ENCODE peak calls at places on chromosomes 3 and 15, in ten cellular contexts. One of them, this sample, is unnamed.

GRCh38 chr15:39454189-39454986 is 126.5 kb upstream of the THBS1 start:
- DNase-seq in thoracic aorta: no peak
- DNase-seq in uterus: no peak
- DNase-seq in kidney: no peak
- DNase-seq in heart left ventricle: no peak
- DNase-seq in spleen: no peak
- DNase-seq in PC-9: no peak
- DNase-seq in adrenal gland: no peak
- DNase-seq in transverse colon: no peak
- DNase-seq in cardiac muscle cell: peak; percentile 92
- DNase-seq in this sample: no peak

GRCh38 chr15:58330836-58331561 is 100.8 kb upstream of the LIPC start:
- DNase-seq in spleen: no peak
- DNase-seq in thoracic aorta: no peak
- DNase-seq in heart left ventricle: no peak
- DNase-seq in transverse colon: no peak
- DNase-seq in kidney: no peak
- DNase-seq in adrenal gland: no peak
- DNase-seq in cardiac muscle cell: peak; percentile 13
- DNase-seq in uterus: no peak
- DNase-seq in PC-9: no peak
- DNase-seq in this sample: no peak

GRCh38 chr3:195224156-195224979 is 46.6 kb downstream of the XXYLT1 start:
- DNase-seq in adrenal gland: peak; percentile 15
- DNase-seq in heart left ventricle: no peak
- DNase-seq in uterus: peak; percentile 15
- DNase-seq in kidney: no peak
- DNase-seq in transverse colon: no peak
- DNase-seq in thoracic aorta: peak; percentile 1
- DNase-seq in PC-9: no peak
- DNase-seq in spleen: no peak
- DNase-seq in cardiac muscle cell: no peak
- DNase-seq in this sample: peak; percentile 54

GRCh38 chr3:50269977-50270413 is 1.0 kb downstream of the SEMA3B start:
- DNase-seq in cardiac muscle cell: no peak
- DNase-seq in spleen: no peak
- DNase-seq in adrenal gland: peak; percentile 55
- DNase-seq in thoracic aorta: no peak
- DNase-seq in PC-9: peak; percentile 57
- DNase-seq in transverse colon: no peak
- DNase-seq in uterus: peak; percentile 23
- DNase-seq in kidney: no peak
- DNase-seq in heart left ventricle: no peak
- DNase-seq in this sample: no peak

GRCh38 chr15:67085818-67086649 is 20.6 kb downstream of the SMAD3 start:
- DNase-seq in thoracic aorta: no peak
- DNase-seq in adrenal gland: no peak
- DNase-seq in uterus: no peak
- DNase-seq in cardiac muscle cell: peak; percentile 96
- DNase-seq in heart left ventricle: no peak
- DNase-seq in transverse colon: no peak
- DNase-seq in kidney: no peak
- DNase-seq in spleen: no peak
- DNase-seq in PC-9: peak; percentile 47
- DNase-seq in this sample: no peak

GRCh38 chr15:36517758-36518157 is 61.7 kb upstream of the CDIN1 start:
- DNase-seq in heart left ventricle: no peak
- DNase-seq in transverse colon: no peak
- DNase-seq in cardiac muscle cell: no peak
- DNase-seq in kidney: no peak
- DNase-seq in PC-9: no peak
- DNase-seq in spleen: no peak
- DNase-seq in thoracic aorta: no peak
- DNase-seq in adrenal gland: no peak
- DNase-seq in uterus: no peak
- DNase-seq in this sample: no peak

GRCh38 chr15:66919421-66919820 is 146.0 kb upstream of the SMAD3 start:
- DNase-seq in transverse colon: no peak
- DNase-seq in thoracic aorta: no peak
- DNase-seq in cardiac muscle cell: no peak
- DNase-seq in kidney: no peak
- DNase-seq in uterus: no peak
- DNase-seq in heart left ventricle: no peak
- DNase-seq in PC-9: no peak
- DNase-seq in spleen: no peak
- DNase-seq in adrenal gland: no peak
- DNase-seq in this sample: no peak

GRCh38 chr3:20462723-20463122 is 276.7 kb upstream of the SGO1 start:
- DNase-seq in PC-9: no peak
- DNase-seq in spleen: no peak
- DNase-seq in adrenal gland: no peak
- DNase-seq in heart left ventricle: no peak
- DNase-seq in cardiac muscle cell: peak; percentile 36
- DNase-seq in thoracic aorta: no peak
- DNase-seq in transverse colon: no peak
- DNase-seq in uterus: no peak
- DNase-seq in kidney: no peak
- DNase-seq in this sample: no peak

GRCh38 chr15:25437751-25438600 is 848 bp downstream of the UBE3A start:
- DNase-seq in adrenal gland: peak; percentile 63
- DNase-seq in cardiac muscle cell: peak; percentile 60
- DNase-seq in transverse colon: peak; percentile 58
- DNase-seq in PC-9: peak; percentile 39
- DNase-seq in uterus: peak; percentile 52
- DNase-seq in heart left ventricle: peak; percentile 60
- DNase-seq in spleen: peak; percentile 93
- DNase-seq in thoracic aorta: peak; percentile 4
- DNase-seq in kidney: peak; percentile 90
- DNase-seq in this sample: peak; percentile 58
- TF ChIP-seq CTCF in adrenal gland: peak; percentile 23
- TF ChIP-seq CTCF in cardiac muscle cell: peak; percentile 32
- TF ChIP-seq CTCF in transverse colon: peak; percentile 30
- TF ChIP-seq CTCF in PC-9: no peak
- TF ChIP-seq CTCF in uterus: peak; percentile 4
- TF ChIP-seq CTCF in heart left ventricle: peak; percentile 45
- TF ChIP-seq CTCF in spleen: peak; percentile 47
- TF ChIP-seq CTCF in thoracic aorta: peak; percentile 39
- TF ChIP-seq CTCF in kidney: peak; percentile 42
- TF ChIP-seq CTCF in this sample: peak; percentile 37

GRCh38 chr3:53243165-53243564 is 12.7 kb downstream of the TKT start:
- DNase-seq in heart left ventricle: no peak
- DNase-seq in transverse colon: no peak
- DNase-seq in thoracic aorta: no peak
- DNase-seq in kidney: no peak
- DNase-seq in cardiac muscle cell: peak; percentile 35
- DNase-seq in spleen: no peak
- DNase-seq in adrenal gland: peak; percentile 73
- DNase-seq in uterus: no peak
- DNase-seq in PC-9: no peak
- DNase-seq in this sample: no peak

GRCh38 chr3:53242155-53242554 is 13.7 kb downstream of the TKT start:
- DNase-seq in spleen: no peak
- DNase-seq in uterus: no peak
- DNase-seq in thoracic aorta: no peak
- DNase-seq in transverse colon: no peak
- DNase-seq in kidney: no peak
- DNase-seq in cardiac muscle cell: no peak
- DNase-seq in PC-9: no peak
- DNase-seq in heart left ventricle: no peak
- DNase-seq in adrenal gland: peak; percentile 75
- DNase-seq in this sample: no peak

GRCh38 chr3:53242642-53243041 is 13.2 kb downstream of the TKT start:
- DNase-seq in heart left ventricle: no peak
- DNase-seq in cardiac muscle cell: no peak
- DNase-seq in PC-9: no peak
- DNase-seq in adrenal gland: no peak
- DNase-seq in thoracic aorta: no peak
- DNase-seq in spleen: no peak
- DNase-seq in transverse colon: no peak
- DNase-seq in uterus: no peak
- DNase-seq in kidney: no peak
- DNase-seq in this sample: no peak

GRCh38 chr3:53243785-53244184 is 12.0 kb downstream of the TKT start:
- DNase-seq in cardiac muscle cell: no peak
- DNase-seq in uterus: no peak
- DNase-seq in heart left ventricle: no peak
- DNase-seq in adrenal gland: no peak
- DNase-seq in PC-9: no peak
- DNase-seq in transverse colon: no peak
- DNase-seq in thoracic aorta: no peak
- DNase-seq in spleen: no peak
- DNase-seq in kidney: no peak
- DNase-seq in this sample: no peak

DNA sequence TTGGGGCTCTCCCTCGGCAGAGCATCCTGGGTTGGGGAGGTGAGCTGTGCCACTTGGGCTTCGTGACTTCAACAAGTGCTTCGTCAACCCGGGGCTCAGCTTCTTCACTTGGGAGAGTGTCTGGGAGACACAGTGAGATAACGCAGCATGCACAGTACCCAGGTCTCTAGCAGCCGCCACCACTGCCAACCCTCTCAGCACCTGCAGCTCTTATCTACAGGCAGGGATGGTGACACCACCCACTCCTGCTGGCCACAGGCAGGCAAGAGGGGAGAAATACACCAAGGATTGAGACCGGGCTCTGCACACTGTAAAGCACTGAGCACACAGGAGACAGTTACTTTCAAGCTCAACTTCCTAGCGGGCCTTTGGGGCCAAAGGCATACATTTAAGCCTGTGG is 11.5 kb downstream of the TKT start:
- DNase-seq in kidney: no peak
- DNase-seq in uterus: no peak
- DNase-seq in thoracic aorta: no peak
- DNase-seq in cardiac muscle cell: no peak
- DNase-seq in heart left ventricle: no peak
- DNase-seq in adrenal gland: no peak
- DNase-seq in spleen: no peak
- DNase-seq in transverse colon: no peak
- DNase-seq in PC-9: no peak
- DNase-seq in this sample: no peak
- H3K4me3 ChIP-seq in kidney: no peak overlapping the region
- H3K4me3 ChIP-seq in uterus: no peak overlapping the region
- H3K4me3 ChIP-seq in thoracic aorta: no peak overlapping the region
- H3K4me3 ChIP-seq in cardiac muscle cell: no peak overlapping the region
- H3K4me3 ChIP-seq in heart left ventricle: no peak overlapping the region
- H3K4me3 ChIP-seq in adrenal gland: no peak overlapping the region
- H3K4me3 ChIP-seq in spleen: no peak overlapping the region
- H3K4me3 ChIP-seq in transverse colon: no peak overlapping the region
- H3K4me3 ChIP-seq in PC-9: no peak overlapping the region
- H3K4me3 ChIP-seq in this sample: no peak overlapping the region

GRCh38 chr3:62164196-62164595 is 209.2 kb downstream of the FEZF2 start:
- DNase-seq in kidney: no peak
- DNase-seq in thoracic aorta: no peak
- DNase-seq in transverse colon: no peak
- DNase-seq in PC-9: no peak
- DNase-seq in uterus: no peak
- DNase-seq in adrenal gland: no peak
- DNase-seq in cardiac muscle cell: no peak
- DNase-seq in heart left ventricle: no peak
- DNase-seq in spleen: no peak
- DNase-seq in this sample: no peak

GRCh38 chr3:62164746-62165145 is 208.6 kb downstream of the FEZF2 start:
- DNase-seq in uterus: no peak
- DNase-seq in PC-9: no peak
- DNase-seq in transverse colon: no peak
- DNase-seq in adrenal gland: no peak
- DNase-seq in cardiac muscle cell: no peak
- DNase-seq in thoracic aorta: no peak
- DNase-seq in spleen: no peak
- DNase-seq in heart left ventricle: no peak
- DNase-seq in kidney: no peak
- DNase-seq in this sample: no peak

GRCh38 chr3:62161306-62161705 is 212.0 kb downstream of the FEZF2 start:
- DNase-seq in uterus: no peak
- DNase-seq in adrenal gland: peak; percentile 72
- DNase-seq in cardiac muscle cell: peak; percentile 84
- DNase-seq in transverse colon: no peak
- DNase-seq in spleen: no peak
- DNase-seq in thoracic aorta: no peak
- DNase-seq in heart left ventricle: no peak
- DNase-seq in PC-9: no peak
- DNase-seq in kidney: no peak
- DNase-seq in this sample: no peak

GRCh38 chr3:62159056-62159455 is 214.3 kb downstream of the FEZF2 start:
- DNase-seq in adrenal gland: peak; percentile 41
- DNase-seq in heart left ventricle: no peak
- DNase-seq in uterus: no peak
- DNase-seq in spleen: no peak
- DNase-seq in thoracic aorta: no peak
- DNase-seq in transverse colon: no peak
- DNase-seq in PC-9: no peak
- DNase-seq in cardiac muscle cell: no peak
- DNase-seq in kidney: no peak
- DNase-seq in this sample: no peak

DNA sequence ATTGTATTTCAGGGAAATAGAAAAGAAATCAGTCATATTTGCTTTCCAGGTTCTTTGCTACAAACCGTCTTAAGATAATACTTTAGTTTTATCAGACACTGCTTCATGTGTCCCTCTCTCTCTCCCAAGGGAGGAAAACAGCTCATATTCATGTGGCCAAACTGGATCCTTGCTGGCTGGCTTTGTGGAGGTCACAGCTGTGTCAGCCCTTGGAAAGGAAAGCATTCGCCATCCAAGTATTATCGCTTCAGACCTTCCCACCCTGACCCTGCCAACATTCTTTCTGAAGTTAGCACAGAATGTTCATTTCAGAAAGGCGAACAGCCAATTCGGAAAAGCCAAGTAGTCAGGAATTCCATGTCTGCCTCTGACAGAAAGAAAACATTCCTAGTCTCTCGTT is 213.7 kb downstream of the FEZF2 start:
- DNase-seq in heart left ventricle: peak; percentile 82
- DNase-seq in uterus: peak; percentile 76
- DNase-seq in PC-9: no peak
- DNase-seq in spleen: no peak
- DNase-seq in adrenal gland: peak; percentile 88
- DNase-seq in thoracic aorta: peak; percentile 60
- DNase-seq in kidney: peak; percentile 83
- DNase-seq in cardiac muscle cell: peak; percentile 94
- DNase-seq in transverse colon: peak; percentile 25
- DNase-seq in this sample: peak; percentile 91
- H3K4me1 ChIP-seq in heart left ventricle: peaks cover 75% of the 10 kb centered on the region
- H3K4me1 ChIP-seq in uterus: no peaks in the 10 kb centered on the region
- H3K4me1 ChIP-seq in PC-9: no peaks in the 10 kb centered on the region
- H3K4me1 ChIP-seq in spleen: no peaks in the 10 kb centered on the region
- H3K4me1 ChIP-seq in adrenal gland: peaks cover 53% of the 10 kb centered on the region
- H3K4me1 ChIP-seq in thoracic aorta: peaks cover 96% of the 10 kb centered on the region
- H3K4me1 ChIP-seq in kidney: peaks cover 2% of the 10 kb centered on the region
- H3K4me1 ChIP-seq in cardiac muscle cell: no peaks in the 10 kb centered on the region
- H3K4me1 ChIP-seq in transverse colon: no peaks in the 10 kb centered on the region
- H3K4me1 ChIP-seq in this sample: no peaks in the 10 kb centered on the region

DNA sequence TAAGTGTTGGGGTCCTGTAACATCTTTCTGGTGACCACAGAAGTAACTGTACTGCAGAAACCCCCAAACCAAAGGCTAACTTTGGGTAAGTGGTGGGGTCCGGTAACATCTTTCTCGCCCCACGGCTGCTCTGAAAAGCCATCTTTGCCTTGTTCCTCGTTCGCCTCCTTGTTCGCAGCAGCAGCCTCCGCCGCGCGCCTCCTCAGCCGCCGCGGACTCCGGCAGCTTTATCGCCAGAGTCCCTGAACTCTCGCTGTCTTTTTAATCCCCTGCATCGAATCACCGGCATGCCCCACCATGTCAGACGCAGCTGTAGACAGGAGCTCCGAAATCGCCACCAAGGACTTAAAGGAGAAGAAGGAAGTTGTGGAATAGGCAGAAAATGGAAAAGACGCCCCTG is 316.8 kb downstream of the TUSC7 start:
- DNase-seq in PC-9: no peak
- DNase-seq in thoracic aorta: no peak
- DNase-seq in adrenal gland: no peak
- DNase-seq in kidney: no peak
- DNase-seq in cardiac muscle cell: no peak
- DNase-seq in spleen: no peak
- DNase-seq in uterus: no peak
- DNase-seq in transverse colon: no peak
- DNase-seq in heart left ventricle: no peak
- DNase-seq in this sample: no peak
- TF ChIP-seq CTCF in PC-9: no peak
- TF ChIP-seq CTCF in thoracic aorta: no peak
- TF ChIP-seq CTCF in adrenal gland: no peak
- TF ChIP-seq CTCF in kidney: no peak
- TF ChIP-seq CTCF in cardiac muscle cell: no peak
- TF ChIP-seq CTCF in spleen: no peak
- TF ChIP-seq CTCF in uterus: no peak
- TF ChIP-seq CTCF in transverse colon: no peak
- TF ChIP-seq CTCF in heart left ventricle: no peak
- TF ChIP-seq CTCF in this sample: no peak